ENCODE peak calls at places on chromosome 20, in seven cellular contexts. T is CD8-positive, alpha-beta memory T cell; D is LoVo; B is caudate nucleus; P is GM18507; G is activated T-helper 2 cell treated with anti-CD3 and anti-CD28 coated beads, Interferon-gamma antibody, Interleukin-2, Interleukin-4, amounts not matched to agents 10 μg/mL and 5 μg/mL and 100 μg/mL, durations not matched to agents 14 hours and 24 hours and 36 hours; O is aorta. X is an unnamed sample.

GRCh38 chr20:58613061-58613854 is 37.8 kb upstream of the STX16 start:
- DNase-seq in T (no peak), B (no peak), D (no peak), P (no peak), O (peak; percentile 51), G (no peak), X (no peak)

GRCh38 chr20:51119914-51120313 is 97.0 kb upstream of the KCNG1 start:
- DNase-seq in B (no peak), D (no peak), G (no peak), P (no peak), T (no peak), O (no peak), X (no peak)

GRCh38 chr20:17627101-17627950 is 54.7 kb downstream of the RRBP1 start:
- DNase-seq in P (no peak), T (no peak), O (peak; percentile 38), B (no peak), D (no peak), G (no peak), X (no peak)

GRCh38 chr20:63911171-63911570 is 16.2 kb downstream of the DNAJC5 start:
- DNase-seq in T (no peak), D (peak; percentile 69), O (peak; percentile 73), B (no peak), P (no peak), G (no peak), X (no peak)

GRCh38 chr20:24781061-24781980 is 167.7 kb upstream of the CST7 start:
- DNase-seq in G (no peak), B (no peak), D (no peak), T (no peak), O (no peak), P (no peak), X (no peak)

GRCh38 chr20:8248051-8248450 is 116.0 kb downstream of the PLCB1 start:
- DNase-seq in G (no peak), T (no peak), B (no peak), O (no peak), P (no peak), D (no peak), X (no peak)

GRCh38 chr20:63645218-63645617 is 8.0 kb downstream of the STMN3 start:
- DNase-seq in G (no peak), B (no peak), P (no peak), D (no peak), O (no peak), T (no peak), X (no peak)

GRCh38 chr20:46550441-46550840 is at the start of gene OCSTAMP:
- DNase-seq in G (no peak), T (no peak), B (no peak), O (no peak), D (no peak), P (no peak), X (no peak)

GRCh38 chr20:20549699-20550098 is 162.7 kb downstream of the RALGAPA2 start:
- DNase-seq in T (no peak), O (no peak), D (peak; percentile 65), B (no peak), G (no peak), P (no peak), X (no peak)

GRCh38 chr20:61936701-61937131 is 129.0 kb downstream of the TAF4 start:
- DNase-seq in P (no peak), D (no peak), B (no peak), G (no peak), T (no peak), O (no peak), X (no peak)

GRCh38 chr20:58665606-58666005 is 14.5 kb downstream of the STX16 start:
- DNase-seq in O (no peak), B (no peak), D (no peak), P (no peak), G (no peak), T (no peak), X (no peak)

GRCh38 chr20:39874049-39874893 is 814.8 kb downstream of the MAFB start:
- DNase-seq in P (peak; percentile 38), G (peak; percentile 9), D (peak; percentile 36), B (no peak), O (peak; percentile 77), T (no peak), X (no peak)

GRCh38 chr20:59151391-59151790 is 12.2 kb upstream of the ZNF831 start:
- DNase-seq in G (no peak), B (no peak), P (no peak), D (no peak), O (no peak), T (no peak), X (no peak)

GRCh38 chr20:33842346-33842745 is 31.2 kb downstream of the CHMP4B start:
- DNase-seq in B (no peak), P (no peak), D (no peak), T (no peak), G (no peak), O (no peak), X (no peak)

GRCh38 chr20:9503530-9504251 is 10.7 kb upstream of the LAMP5 start:
- DNase-seq in D (no peak), G (no peak), O (peak; percentile 45), P (no peak), T (no peak), B (no peak), X (no peak)

GRCh38 chr20:558117-558516 is 14.5 kb upstream of the CSNK2A1 start:
- DNase-seq in O (no peak), P (no peak), T (no peak), B (no peak), D (no peak), G (no peak), X (no peak)

X was measured in CD8-positive, alpha-beta T cell.